ENCODE peak calls at places on chromosomes 5 and 9, in five cellular contexts. J is astrocyte, H is GM23248, E is heart right ventricle, V is heart left ventricle. S is an unnamed sample.

GRCh38 chr5:34483442-34484033 is 172.6 kb upstream of the RAI14 start:
- DNase-seq in J (no peak), H (no peak), E (no peak), V (no peak), S (no peak)

GRCh38 chr5:131256507-131256823 is 7.4 kb upstream of the CDC42SE2 start:
- DNase-seq in J (no peak), H (no peak), E (no peak), V (no peak), S (no peak)

GRCh38 chr9:97628668-97629067 is 4.5 kb downstream of the TSTD2 start:
- DNase-seq in J (no peak), H (no peak), E (no peak), V (peak), S (no peak)

GRCh38 chr9:15104826-15105420 is 194.7 kb upstream of the FREM1 start:
- DNase-seq in J (peak), H (peak), E (no peak), V (no peak), S (no peak)

GRCh38 chr5:83035373-83036170 is 41.6 kb downstream of the TMEM167A start:
- DNase-seq in J (no peak), H (no peak), E (peak), V (peak), S (peak)

GRCh38 chr5:89756955-89757354 is 652.6 kb downstream of the CETN3 start:
- DNase-seq in J (peak), H (peak), E (no peak), V (peak), S (no peak)

GRCh38 chr5:8458038-8458383 is 589.1 kb downstream of the MTRR start:
- DNase-seq in J (peak), H (peak), E (no peak), V (no peak), S (peak)

GRCh38 chr5:38600334-38601045 is 44.0 kb upstream of the LIFR start:
- DNase-seq in J (no peak), H (no peak), E (no peak), V (no peak), S (no peak)

GRCh38 chr9:99173570-99174504 is 47.9 kb downstream of the ALG2 start:
- DNase-seq in J (no peak), H (no peak), E (no peak), V (no peak), S (no peak)

GRCh38 chr5:139141841-139142240 is 56.3 kb downstream of the SIL1 start:
- DNase-seq in J (peak), H (peak), E (peak), V (peak), S (no peak)

GRCh38 chr5:154287136-154287535 is 96.6 kb downstream of the GALNT10 start:
- DNase-seq in J (peak), H (peak), E (no peak), V (no peak), S (no peak)

GRCh38 chr9:23492126-23493002 is 333.7 kb downstream of the ELAVL2 start:
- DNase-seq in J (peak), H (peak), E (no peak), V (no peak), S (no peak)

GRCh38 chr5:97629281-97629680 is 446.2 kb upstream of the RIOK2 start:
- DNase-seq in J (peak), H (peak), E (peak), V (peak), S (no peak)

GRCh38 chr5:145715412-145715811 is 119.7 kb downstream of the PRELID2 start:
- DNase-seq in J (no peak), H (no peak), E (no peak), V (no peak), S (no peak)

GRCh38 chr5:172144291-172144815 is 43.7 kb downstream of the STK10 start:
- DNase-seq in J (no peak), H (peak), E (peak), V (peak), S (peak)

GRCh38 chr5:172918421-172919371 is 40.5 kb upstream of the RPL26L1 start:
- DNase-seq in J (no peak), H (no peak), E (no peak), V (no peak), S (no peak)

GRCh38 chr5:176716320-176716719 is 69.0 kb downstream of the TSPAN17 start:
- DNase-seq in J (peak), H (peak), E (no peak), V (no peak), S (no peak)

GRCh38 chr5:154723740-154724505 is 31.3 kb upstream of the LARP1 start:
- DNase-seq in J (peak), H (peak), E (no peak), V (no peak), S (no peak)

GRCh38 chr9:38008168-38009034 is 60.6 kb downstream of the SHB start:
- DNase-seq in J (peak), H (peak), E (no peak), V (no peak), S (no peak)

GRCh38 chr5:73938280-73938937 is 312.4 kb downstream of the ARHGEF28 start:
- DNase-seq in J (peak), H (peak), E (no peak), V (no peak), S (no peak)

GRCh38 chr5:169429044-169429443 is 128.1 kb upstream of the SLIT3 start:
- DNase-seq in J (peak), H (peak), E (peak), V (peak), S (no peak)

GRCh38 chr9:34380511-34381315 is 4.0 kb upstream of the MYORG start:
- DNase-seq in J (peak), H (peak), E (peak), V (peak), S (peak)

GRCh38 chr9:93319992-93320490 is 131.4 kb upstream of the FAM120A start:
- DNase-seq in J (no peak), H (no peak), E (no peak), V (no peak), S (no peak)

GRCh38 chr5:179623001-179623905 is at the start of gene HNRNPH1:
- DNase-seq in J (peak), H (peak), E (peak), V (peak), S (peak)
- H3K27ac ChIP-seq in J (peak), H (peak), E (peak), V (peak), S (peak)

GRCh38 chr5:109739741-109740140 is 50.0 kb downstream of the MAN2A1 start:
- DNase-seq in J (peak), H (peak), E (no peak), V (no peak), S (no peak)
- H3K27ac ChIP-seq in J (peak), H (peak), E (no peak), V (no peak), S (no peak)

DNA sequence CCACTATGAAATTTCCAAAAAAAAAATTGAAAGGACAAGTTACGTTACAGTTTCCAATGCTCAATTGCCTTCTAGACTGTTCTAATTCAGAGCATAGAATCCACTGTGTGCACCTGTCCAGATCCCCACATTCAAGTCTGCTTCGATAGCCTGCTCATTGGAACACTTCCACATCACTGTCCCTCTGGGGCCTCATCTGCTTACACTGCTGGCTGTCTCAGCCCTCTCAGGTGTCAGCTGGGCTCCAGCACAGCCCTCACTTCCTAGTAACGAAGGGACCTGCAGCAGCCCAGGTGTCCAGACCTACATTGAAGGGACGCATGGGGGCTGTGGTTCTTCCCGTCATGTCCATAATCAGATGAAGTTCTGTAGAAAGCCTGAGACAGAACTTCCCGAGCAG is 94.3 kb upstream of the EMB start:
- DNase-seq in J (no peak), H (no peak), E (no peak), V (no peak), S (no peak)
- H3K27ac ChIP-seq in J (no peak), H (no peak), E (no peak), V (no peak), S (no peak)

GRCh38 chr9:111994831-111995458 is 98.3 kb downstream of the UGCG start:
- DNase-seq in J (peak), H (no peak), E (no peak), V (no peak), S (no peak)
- H3K27ac ChIP-seq in J (no peak), H (no peak), E (no peak), V (no peak), S (no peak)

GRCh38 chr9:81616141-81616540 is 73.2 kb downstream of the TLE1 start:
- DNase-seq in J (no peak), H (no peak), E (no peak), V (no peak), S (no peak)

GRCh38 chr9:81614335-81614734 is 75.0 kb downstream of the TLE1 start:
- DNase-seq in J (no peak), H (no peak), E (no peak), V (no peak), S (no peak)

GRCh38 chr9:81610739-81611107 is 78.6 kb downstream of the TLE1 start:
- DNase-seq in J (no peak), H (no peak), E (no peak), V (no peak), S (no peak)

GRCh38 chr9:81611664-81612063 is 77.7 kb downstream of the TLE1 start:
- DNase-seq in J (no peak), H (no peak), E (no peak), V (no peak), S (no peak)

GRCh38 chr9:81613002-81613750 is 76.2 kb downstream of the TLE1 start:
- DNase-seq in J (no peak), H (peak), E (peak), V (peak), S (no peak)
- H3K27ac ChIP-seq in J (no peak), H (peak), E (peak), V (peak), S (no peak)

GRCh38 chr5:157550668-157551067 is 24.9 kb downstream of the ADAM19 start:
- DNase-seq in J (no peak), H (no peak), E (no peak), V (no peak), S (no peak)

GRCh38 chr5:157549283-157549629 is 26.3 kb downstream of the ADAM19 start:
- DNase-seq in J (peak), H (peak), E (no peak), V (no peak), S (no peak)

GRCh38 chr5:157549954-157550549 is 25.5 kb downstream of the ADAM19 start:
- DNase-seq in J (no peak), H (no peak), E (no peak), V (no peak), S (no peak)

GRCh38 chr5:157547909-157548512 is 27.6 kb downstream of the ADAM19 start:
- DNase-seq in J (no peak), H (no peak), E (no peak), V (no peak), S (no peak)

GRCh38 chr5:157548513-157549282 is 26.9 kb downstream of the ADAM19 start:
- DNase-seq in J (peak), H (peak), E (no peak), V (no peak), S (no peak)
- H3K27ac ChIP-seq in J (peak), H (peak), E (peak), V (peak), S (no peak)

GRCh38 chr9:130830199-130830598 is 4.9 kb upstream of the ABL1 start:
- DNase-seq in J (no peak), H (no peak), E (no peak), V (no peak), S (no peak)
- H3K27ac ChIP-seq in J (no peak), H (no peak), E (no peak), V (no peak), S (no peak)

DNA sequence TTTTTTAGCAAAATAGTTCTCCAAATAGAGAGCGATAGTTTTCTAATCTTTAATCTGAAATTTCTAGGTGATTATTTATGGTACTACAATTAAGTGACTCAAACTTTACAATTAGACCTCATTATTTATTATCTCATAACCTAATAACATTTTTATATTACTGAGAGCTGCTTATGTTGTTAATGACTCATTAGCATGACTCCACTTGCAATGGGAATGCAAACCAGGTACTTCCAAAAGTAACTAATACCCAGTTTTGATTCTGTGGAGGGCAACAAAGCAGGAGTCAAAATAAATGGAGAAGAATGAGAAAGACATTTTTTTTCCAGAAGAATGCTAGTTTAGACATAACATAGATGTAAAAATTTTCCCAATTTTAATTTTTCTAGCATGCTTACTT is 466.0 kb downstream of the PLK2 start:
- DNase-seq in J (no peak), H (no peak), E (no peak), V (no peak), S (no peak)
- H3K27ac ChIP-seq in J (no peak), H (no peak), E (no peak), V (no peak), S (no peak)

DNA sequence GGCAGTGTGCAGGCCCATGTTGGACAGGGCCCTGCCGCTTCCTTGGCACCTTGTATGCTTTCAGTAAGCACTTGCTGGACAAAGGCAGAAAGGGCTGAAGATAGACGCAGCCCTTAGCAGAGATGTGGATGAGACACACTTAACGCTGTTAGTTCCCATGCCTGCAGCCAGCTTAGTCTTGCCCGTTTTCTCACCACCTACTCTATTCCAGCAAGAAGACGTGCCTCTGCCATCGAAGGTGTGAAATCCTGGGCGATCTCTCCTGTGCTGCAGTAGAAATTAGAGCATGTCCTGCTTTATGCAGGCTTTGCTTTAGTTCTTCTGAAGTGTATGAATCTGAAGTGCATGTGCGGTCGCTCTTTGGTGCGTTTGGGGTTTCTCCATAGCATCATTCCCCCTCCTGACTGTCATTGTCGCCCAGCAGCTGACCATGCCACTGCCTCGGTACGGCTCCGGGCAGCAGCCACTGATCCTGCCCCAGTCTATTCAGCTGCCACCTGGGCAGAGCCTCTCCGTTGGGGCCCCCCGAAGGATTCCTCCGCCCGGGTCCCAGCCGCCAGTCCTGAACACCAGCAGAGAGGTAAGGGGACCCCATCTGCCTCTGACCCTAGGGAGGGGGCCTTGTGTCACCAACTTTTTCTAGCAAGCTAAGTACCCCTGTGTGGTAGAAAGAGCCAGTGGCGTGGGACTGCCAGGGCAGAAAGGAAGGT is 11.6 kb upstream of the POMT1 start:
- DNase-seq in J (no peak), H (no peak), E (no peak), V (no peak), S (no peak)
- H3K27ac ChIP-seq in J (no peak), H (no peak), E (no peak), V (no peak), S (no peak)

DNA sequence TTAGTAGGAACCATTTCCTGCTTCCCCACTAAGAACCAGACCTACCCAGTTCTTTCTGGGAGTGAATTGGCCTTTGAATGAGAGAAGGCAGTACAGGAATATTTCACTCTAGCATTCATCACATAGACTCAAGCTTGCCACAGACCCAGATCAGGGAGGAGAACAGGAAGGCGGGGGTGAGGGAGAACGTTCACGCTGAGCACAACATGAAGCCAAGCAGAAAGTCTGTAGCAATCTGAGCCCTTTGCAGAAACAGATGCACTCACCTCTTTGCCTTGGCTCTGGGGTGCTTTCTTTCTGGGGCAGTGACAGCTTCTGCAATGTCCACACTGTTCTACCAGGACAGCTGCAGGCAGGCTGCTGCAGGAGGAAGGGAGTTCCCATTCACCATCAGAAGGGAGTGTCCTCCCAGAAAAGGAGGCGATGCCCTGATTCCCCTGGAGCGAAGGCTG is 11.5 kb upstream of the FGF1 start:
- DNase-seq in J (peak), H (peak), E (no peak), V (peak), S (no peak)
- H3K27ac ChIP-seq in J (no peak), H (peak), E (peak), V (peak), S (peak)